ENCODE peak calls at places on chromosomes 2 and 18, in seven cellular contexts. V is mesendoderm; P is K562; I is CD8-positive, alpha-beta T cell; Z is CD4-positive, alpha-beta T cell; R is PC-3; B is psoas muscle. E is an unnamed sample.

GRCh38 chr18:13032173-13032572 is 41.0 kb downstream of the CEP192 start:
- DNase-seq in P (no peak), V (no peak), I (no peak), R (no peak), B (no peak), Z (no peak), E (no peak)

GRCh38 chr2:241412144-241412543 is 56.1 kb downstream of the FARP2 start:
- DNase-seq in P (peak; percentile 19), Z (no peak), R (peak; percentile 93), V (no peak), I (no peak), B (no peak), E (peak; percentile 98)

GRCh38 chr2:4381773-4382172 is 678.4 kb downstream of the DCDC2C start:
- DNase-seq in R (no peak), B (no peak), I (no peak), Z (no peak), V (no peak), P (no peak), E (no peak)

GRCh38 chr18:7319161-7319560 is 88.3 kb downstream of the LRRC30 start:
- DNase-seq in P (no peak), Z (no peak), R (no peak), I (no peak), B (no peak), V (no peak), E (no peak)

GRCh38 chr2:136121511-136121910 is 3.6 kb upstream of the CXCR4 start:
- DNase-seq in B (no peak), P (no peak), R (no peak), V (no peak), Z (no peak), I (no peak), E (no peak)

GRCh38 chr18:26301681-26302080 is 75.4 kb downstream of the TAF4B start:
- DNase-seq in P (no peak), I (no peak), R (no peak), B (no peak), Z (no peak), V (no peak), E (peak; percentile 39)

GRCh38 chr2:39033980-39034379 is 86.9 kb downstream of the SOS1 start:
- DNase-seq in P (no peak), R (peak; percentile 60), Z (no peak), B (no peak), I (no peak), V (no peak), E (no peak)

GRCh38 chr2:78546843-78547242 is 478.7 kb upstream of the REG3G start:
- DNase-seq in R (no peak), B (peak; percentile 35), P (no peak), Z (no peak), I (no peak), V (no peak), E (no peak)

GRCh38 chr18:42338683-42339082 is 383.6 kb downstream of the PIK3C3 start:
- DNase-seq in I (no peak), B (no peak), P (no peak), R (no peak), Z (no peak), V (no peak), E (no peak)

GRCh38 chr2:211133766-211134165 is 577.4 kb downstream of the CPS1 start:
- DNase-seq in I (no peak), P (no peak), B (no peak), V (no peak), R (peak; percentile 71), Z (no peak), E (peak; percentile 44)

GRCh38 chr2:18940184-18940583 is 350.8 kb upstream of the NT5C1B start:
- DNase-seq in I (no peak), V (no peak), B (no peak), R (no peak), P (no peak), Z (no peak), E (no peak)

GRCh38 chr2:114545052-114545451 is 102.6 kb downstream of the DPP10 start:
- DNase-seq in Z (no peak), B (no peak), R (no peak), V (no peak), I (no peak), P (no peak), E (no peak)

GRCh38 chr18:43049021-43049420 is 66.5 kb downstream of the RIT2 start:
- DNase-seq in R (no peak), P (no peak), B (no peak), Z (no peak), V (no peak), I (no peak), E (peak; percentile 61)

GRCh38 chr2:47344890-47345583 is 57.9 kb upstream of the MSH2 start:
- DNase-seq in P (peak; percentile 72), Z (no peak), I (no peak), B (peak; percentile 59), V (peak; percentile 100), R (peak; percentile 90), E (peak; percentile 65)

GRCh38 chr2:197131558-197131855 is 179.1 kb downstream of the ANKRD44 start:
- DNase-seq in I (no peak), V (no peak), R (no peak), P (no peak), Z (no peak), B (no peak), E (no peak)

GRCh38 chr2:46116616-46117015 is 180.6 kb upstream of the EPAS1 start:
- DNase-seq in B (no peak), P (no peak), R (no peak), I (no peak), Z (no peak), V (no peak), E (no peak)

GRCh38 chr2:37561615-37562569 is 109.5 kb downstream of the CDC42EP3 start:
- DNase-seq in B (no peak), V (peak; percentile 96), Z (no peak), I (no peak), P (peak; percentile 77), R (peak; percentile 96), E (peak; percentile 97)

GRCh38 chr2:74502147-74502719 is 2.8 kb upstream of the LBX2 start:
- DNase-seq in B (no peak), P (peak; percentile 55), I (no peak), Z (no peak), V (no peak), R (no peak), E (no peak)

GRCh38 chr2:65622499-65622898 is 190.1 kb upstream of the SPRED2 start:
- DNase-seq in P (no peak), B (no peak), V (no peak), R (no peak), Z (no peak), I (no peak), E (no peak)

GRCh38 chr2:134718095-134718955 is 475 bp downstream of the TMEM163 start:
- DNase-seq in B (no peak), R (no peak), I (peak; percentile 55), Z (no peak), V (peak; percentile 37), P (no peak), E (no peak)

GRCh38 chr2:29580223-29580622 is 341.2 kb downstream of the ALK start:
- DNase-seq in B (no peak), I (no peak), Z (no peak), R (no peak), P (no peak), V (no peak), E (no peak)

GRCh38 chr2:20604957-20605381 is 45.9 kb downstream of the HS1BP3 start:
- DNase-seq in Z (no peak), V (no peak), P (no peak), R (peak; percentile 35), B (peak; percentile 54), I (no peak), E (no peak)

GRCh38 chr2:134080759-134081158 is 173.1 kb upstream of the MGAT5 start:
- DNase-seq in P (no peak), V (no peak), I (no peak), Z (no peak), B (no peak), R (no peak), E (no peak)

GRCh38 chr2:106745468-106745867 is 140.5 kb downstream of the ST6GAL2 start:
- DNase-seq in R (peak; percentile 45), I (no peak), V (no peak), Z (no peak), B (no peak), P (no peak), E (no peak)

GRCh38 chr18:48007381-48007780 is 76.9 kb upstream of the SMAD2 start:
- DNase-seq in P (no peak), Z (no peak), I (no peak), R (no peak), V (no peak), B (no peak), E (no peak)

GRCh38 chr18:8242306-8242705 is 366.9 kb upstream of the RAB12 start:
- DNase-seq in Z (no peak), V (no peak), R (no peak), B (no peak), P (no peak), I (no peak), E (no peak)

GRCh38 chr18:68714356-68714706 is 577 bp downstream of the TMX3 start:
- DNase-seq in Z (no peak), B (no peak), R (no peak), V (peak; percentile 45), I (no peak), P (peak; percentile 12), E (no peak)

GRCh38 chr18:57091231-57091630 is 55.7 kb upstream of the BOD1L2 start:
- DNase-seq in B (no peak), Z (no peak), P (no peak), I (no peak), R (no peak), V (no peak), E (no peak)

GRCh38 chr18:57094199-57094598 is 52.7 kb upstream of the BOD1L2 start:
- DNase-seq in Z (no peak), R (no peak), P (no peak), I (no peak), V (no peak), B (no peak), E (no peak)

GRCh38 chr18:57095884-57096283 is 51.0 kb upstream of the BOD1L2 start:
- DNase-seq in V (no peak), B (no peak), R (no peak), P (no peak), Z (no peak), I (no peak), E (peak; percentile 46)
- H3K27ac ChIP-seq in V (no peak overlapping the region), B (no peak overlapping the region), R (no peak overlapping the region), P (no peak overlapping the region), Z (no peak overlapping the region), I (no peak overlapping the region), E (no peak overlapping the region)

DNA sequence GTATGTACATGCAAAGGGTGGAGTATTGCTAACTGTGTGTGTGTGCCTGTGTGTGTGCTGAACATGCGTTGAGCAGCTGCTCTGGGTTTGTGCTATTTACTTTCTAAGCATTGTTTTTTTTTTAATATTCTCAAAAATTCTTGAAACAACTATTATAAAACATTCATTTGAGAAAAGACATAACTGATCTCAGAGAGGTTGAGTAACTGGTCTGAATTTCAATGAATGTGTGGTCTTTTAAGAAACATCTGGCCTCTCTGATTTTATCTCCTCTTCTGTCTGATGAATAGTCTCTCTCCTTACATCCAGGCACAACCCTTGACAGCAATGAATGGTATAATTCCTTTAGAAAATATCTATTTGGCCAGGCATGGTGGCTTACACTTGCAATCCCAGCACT is 366.0 kb upstream of the SLC14A2 start:
- DNase-seq in Z (no peak), R (no peak), I (no peak), P (no peak), B (no peak), V (no peak), E (no peak)
- H3K27ac ChIP-seq in Z (no peak overlapping the region), R (no peak overlapping the region), I (no peak overlapping the region), P (no peak overlapping the region), B (no peak overlapping the region), V (no peak overlapping the region), E (no peak overlapping the region)

GRCh38 chr2:200353125-200353524 is 46.6 kb downstream of the SPATS2L start:
- DNase-seq in Z (no peak), V (no peak), P (no peak), B (no peak), R (no peak), I (no peak), E (no peak)
- H3K27ac ChIP-seq in Z (no peak overlapping the region), V (no peak overlapping the region), P (no peak overlapping the region), B (peak overlapping the region; percentile 14), R (no peak overlapping the region), I (no peak overlapping the region), E (peak overlapping the region; percentile 64)

GRCh38 chr2:57843158-57843557 is 203.4 kb upstream of the VRK2 start:
- DNase-seq in R (no peak), V (no peak), B (no peak), I (no peak), Z (no peak), P (no peak), E (no peak)
- H3K27ac ChIP-seq in R (no peak overlapping the region), V (no peak overlapping the region), B (no peak overlapping the region), I (no peak overlapping the region), Z (no peak overlapping the region), P (no peak overlapping the region), E (no peak overlapping the region)